ENCODE peak calls at places on chromosomes 3 and 15, in five cellular contexts. N is substantia nigra, F is HT-29, I is BJ, O is AG20443. C is an unnamed sample.

GRCh38 chr15:85941186-85941855 is 138.3 kb upstream of the AGBL1 start:
- DNase-seq in N (no peak), F (peak), I (no peak), O (no peak), C (peak)

GRCh38 chr15:51030649-51031316 is 63.9 kb downstream of the TNFAIP8L3 start:
- DNase-seq in N (no peak), F (peak), I (peak), O (peak), C (peak)

GRCh38 chr3:13764161-13764560 is 115.7 kb downstream of the WNT7A start:
- DNase-seq in N (no peak), F (no peak), I (no peak), O (no peak), C (no peak)

GRCh38 chr15:47806008-47806407 is 88.7 kb downstream of the SEMA6D start:
- DNase-seq in N (no peak), F (no peak), I (no peak), O (no peak), C (no peak)

GRCh38 chr15:68149059-68149458 is 56.1 kb downstream of the CALML4 start:
- DNase-seq in N (no peak), F (no peak), I (no peak), O (peak), C (no peak)

GRCh38 chr15:62462268-62462667 is 297.2 kb upstream of the C2CD4B start:
- DNase-seq in N (no peak), F (no peak), I (no peak), O (peak), C (no peak)

GRCh38 chr3:178768072-178768864 is 232.0 kb downstream of the KCNMB2 start:
- DNase-seq in N (no peak), F (no peak), I (no peak), O (no peak), C (no peak)

GRCh38 chr3:24579008-24579407 is 84.4 kb upstream of the THRB start:
- DNase-seq in N (no peak), F (no peak), I (no peak), O (no peak), C (no peak)

GRCh38 chr3:184559336-184559735 is 2.2 kb upstream of the EPHB3 start:
- DNase-seq in N (no peak), F (peak), I (no peak), O (no peak), C (peak)

GRCh38 chr15:44045217-44045616 is 149.9 kb downstream of the FRMD5 start:
- DNase-seq in N (no peak), F (no peak), I (no peak), O (no peak), C (no peak)

GRCh38 chr3:52181543-52181942 is 16.4 kb upstream of the ALAS1 start:
- DNase-seq in N (no peak), F (no peak), I (no peak), O (peak), C (no peak)

GRCh38 chr15:80550219-80550909 is 144.7 kb upstream of the ABHD17C start:
- DNase-seq in N (no peak), F (no peak), I (peak), O (peak), C (no peak)

GRCh38 chr3:149688122-149688757 is 30.4 kb upstream of the WWTR1 start:
- DNase-seq in N (no peak), F (no peak), I (no peak), O (no peak), C (no peak)

GRCh38 chr3:187743195-187744141 is 1.8 kb downstream of the BCL6 start:
- DNase-seq in N (peak), F (peak), I (no peak), O (peak), C (no peak)

GRCh38 chr3:23877324-23877980 is 39.3 kb downstream of the NKIRAS1 start:
- DNase-seq in N (no peak), F (no peak), I (peak), O (peak), C (no peak)

GRCh38 chr3:115285001-115285400 is 137.9 kb upstream of the ZBTB20 start:
- DNase-seq in N (no peak), F (no peak), I (no peak), O (no peak), C (no peak)

GRCh38 chr15:77533530-77533929 is 99.2 kb downstream of the LINGO1 start:
- DNase-seq in N (no peak), F (no peak), I (no peak), O (no peak), C (no peak)

GRCh38 chr3:38649500-38650247 is at the start of gene SCN5A:
- DNase-seq in N (no peak), F (no peak), I (no peak), O (peak), C (no peak)

GRCh38 chr15:97993310-97993738 is 32.8 kb downstream of the ARRDC4 start:
- DNase-seq in N (no peak), F (no peak), I (no peak), O (peak), C (no peak)

GRCh38 chr3:105527949-105528348 is 161.2 kb downstream of the ALCAM start:
- DNase-seq in N (no peak), F (peak), I (no peak), O (no peak), C (no peak)

GRCh38 chr3:136883967-136884720 is 22.1 kb downstream of the NCK1 start:
- DNase-seq in N (no peak), F (no peak), I (no peak), O (no peak), C (no peak)

GRCh38 chr3:48503406-48504050 is 446 bp downstream of the SHISA5 start:
- DNase-seq in N (no peak), F (no peak), I (no peak), O (peak), C (no peak)

GRCh38 chr3:169241575-169241927 is 422.0 kb downstream of the MECOM start:
- DNase-seq in N (no peak), F (no peak), I (no peak), O (peak), C (no peak)

GRCh38 chr3:14353486-14353885 is 48.9 kb upstream of the SLC6A6 start:
- DNase-seq in N (no peak), F (no peak), I (no peak), O (no peak), C (no peak)

GRCh38 chr3:124935794-124936542 is 1.4 kb upstream of the MUC13 start:
- DNase-seq in N (no peak), F (peak), I (no peak), O (no peak), C (no peak)

GRCh38 chr3:134044459-134044858 is 14.7 kb upstream of the SLCO2A1 start:
- DNase-seq in N (no peak), F (no peak), I (no peak), O (no peak), C (no peak)

GRCh38 chr15:37818152-37818677 is 116.2 kb upstream of the TMCO5A start:
- DNase-seq in N (no peak), F (no peak), I (no peak), O (no peak), C (no peak)

C was measured in LNCaP clone FGC.